ENCODE peak calls at places on chromosomes 13 and 19, in ten cellular contexts. Y, C, M, P, V, S, G, W, K and Q are unnamed samples.

GRCh38 chr13:99565478-99566124 is 64.3 kb downstream of the TM9SF2 start:
- DNase-seq in C (peak), M (no peak), Y (no peak), S (no peak), K (no peak), W (no peak), V (no peak), P (no peak), G (no peak), Q (no peak)

GRCh38 chr19:33520844-33521479 is 629 bp downstream of the PEPD start:
- DNase-seq in Y (no peak), K (no peak), M (no peak), V (peak), C (no peak), G (peak), S (no peak), P (no peak), W (no peak), Q (peak)

GRCh38 chr19:10604460-10604980 is 17.4 kb upstream of the AP1M2 start:
- DNase-seq in V (no peak), G (no peak), W (no peak), C (no peak), K (no peak), Y (no peak), M (no peak), P (no peak), S (no peak), Q (peak)

GRCh38 chr19:45507864-45508680 is 793 bp downstream of the VASP start:
- DNase-seq in P (peak), G (peak), K (no peak), C (peak), S (no peak), V (no peak), Y (no peak), M (no peak), W (peak), Q (no peak)

GRCh38 chr19:58362272-58362994 is at the start of gene ZNF497:
- DNase-seq in K (peak), S (peak), P (peak), Y (peak), G (peak), C (peak), V (peak), M (peak), W (peak), Q (peak)

GRCh38 chr13:25141042-25141441 is 31.0 kb downstream of the AMER2 start:
- DNase-seq in C (no peak), M (no peak), W (no peak), S (no peak), Y (no peak), P (no peak), G (no peak), K (no peak), V (no peak), Q (no peak)

GRCh38 chr19:14375055-14375581 is 6.1 kb upstream of the ADGRE5 start:
- DNase-seq in S (no peak), K (no peak), W (no peak), P (peak), Y (no peak), V (peak), G (no peak), C (no peak), M (no peak), Q (peak)

GRCh38 chr13:96090240-96091101 is 564 bp downstream of the HS6ST3 start:
- DNase-seq in K (no peak), G (peak), S (peak), M (no peak), V (no peak), W (peak), Y (no peak), P (peak), C (peak), Q (no peak)

GRCh38 chr13:110676057-110676510 is 29.8 kb downstream of the CARS2 start:
- DNase-seq in M (no peak), C (no peak), G (no peak), K (no peak), S (no peak), Y (no peak), W (no peak), P (no peak), V (no peak), Q (no peak)

GRCh38 chr19:6263306-6264076 is 16.3 kb downstream of the MLLT1 start:
- DNase-seq in M (no peak), C (no peak), S (no peak), V (no peak), K (no peak), Y (no peak), P (no peak), G (no peak), W (peak), Q (no peak)

GRCh38 chr13:95247857-95248256 is 53.4 kb downstream of the ABCC4 start:
- DNase-seq in K (no peak), W (no peak), C (no peak), Y (no peak), G (no peak), V (no peak), M (no peak), S (no peak), P (no peak), Q (no peak)

GRCh38 chr13:113647351-113648217 is 10.4 kb downstream of the ATP4B start:
- DNase-seq in P (peak), W (peak), S (peak), K (peak), M (peak), C (peak), G (no peak), Y (no peak), V (peak), Q (peak)

GRCh38 chr13:56378566-56378965 is 762.2 kb upstream of the PRR20A start:
- DNase-seq in P (no peak), S (no peak), V (no peak), C (no peak), K (no peak), M (no peak), Y (no peak), W (no peak), G (no peak), Q (no peak)

GRCh38 chr19:45217193-45217956 is 27.8 kb downstream of the EXOC3L2 start:
- DNase-seq in V (no peak), M (no peak), Y (no peak), W (peak), C (peak), G (peak), K (no peak), S (no peak), P (no peak), Q (no peak)

GRCh38 chr19:13078897-13079541 is 23.6 kb downstream of the LYL1 start:
- DNase-seq in C (peak), M (no peak), W (no peak), S (no peak), G (no peak), Y (no peak), V (no peak), P (no peak), K (no peak), Q (no peak)

GRCh38 chr13:60787083-60787482 is 390.1 kb downstream of the TDRD3 start:
- DNase-seq in S (no peak), P (no peak), K (no peak), V (no peak), Y (no peak), M (no peak), W (no peak), C (no peak), G (no peak), Q (no peak)

GRCh38 chr13:48412100-48412556 is 785 bp downstream of the LPAR6 start:
- DNase-seq in M (no peak), Y (no peak), C (peak), W (no peak), P (no peak), G (no peak), V (no peak), S (peak), K (no peak), Q (no peak)

GRCh38 chr13:105343134-105343806 is 1192.2 kb downstream of the EFNB2 start:
- DNase-seq in K (no peak), S (no peak), G (no peak), Y (peak), M (no peak), V (no peak), W (no peak), P (no peak), C (peak), Q (no peak)

GRCh38 chr13:50152224-50152623 is 137.0 kb downstream of the KCNRG start:
- DNase-seq in C (peak), M (no peak), S (no peak), K (no peak), V (no peak), P (no peak), Y (no peak), G (no peak), W (no peak), Q (no peak)

GRCh38 chr19:46913852-46914430 is 53.1 kb downstream of the ARHGAP35 start:
- DNase-seq in C (peak), Y (no peak), W (no peak), M (no peak), G (no peak), P (no peak), S (peak), K (no peak), V (no peak), Q (no peak)

GRCh38 chr13:29917573-29918091 is 67.2 kb upstream of the UBL3 start:
- DNase-seq in G (no peak), P (no peak), S (peak), V (no peak), C (no peak), M (no peak), W (no peak), K (no peak), Y (no peak), Q (no peak)

GRCh38 chr13:98515804-98516465 is 61.0 kb downstream of the STK24 start:
- DNase-seq in P (no peak), W (no peak), G (peak), Y (no peak), S (no peak), C (peak), M (no peak), V (no peak), K (no peak), Q (no peak)

GRCh38 chr13:73364706-73365105 is 305.9 kb downstream of the KLF5 start:
- DNase-seq in Y (no peak), S (no peak), V (no peak), M (no peak), K (no peak), P (no peak), C (no peak), W (no peak), G (no peak), Q (no peak)

GRCh38 chr13:110349239-110349638 is 42.2 kb downstream of the COL4A2 start:
- DNase-seq in P (no peak), M (no peak), W (no peak), Y (no peak), S (no peak), V (no peak), K (no peak), C (no peak), G (no peak), Q (no peak)

GRCh38 chr19:32809754-32810153 is 59.8 kb downstream of the SLC7A9 start:
- DNase-seq in V (no peak), P (no peak), S (no peak), W (no peak), G (no peak), K (no peak), M (no peak), Y (no peak), C (no peak), Q (no peak)

GRCh38 chr19:32407004-32407992 is 1.7 kb downstream of the DPY19L3 start:
- DNase-seq in V (no peak), P (peak), W (no peak), Y (no peak), S (peak), G (no peak), C (peak), M (no peak), K (no peak), Q (no peak)

GRCh38 chr13:100662470-100663211 is 12.0 kb downstream of the TMTC4 start:
- DNase-seq in C (no peak), G (no peak), M (no peak), W (no peak), S (no peak), V (no peak), Y (no peak), K (no peak), P (no peak), Q (no peak)

GRCh38 chr13:41995946-41996345 is 35.0 kb upstream of the VWA8 start:
- DNase-seq in V (no peak), P (no peak), Y (peak), K (no peak), W (no peak), C (peak), M (no peak), S (peak), G (no peak), Q (no peak)

GRCh38 chr19:13984186-13984585 is 21.9 kb downstream of the RFX1 start:
- DNase-seq in K (no peak), P (no peak), Y (no peak), M (no peak), C (no peak), S (no peak), W (no peak), G (peak), V (peak), Q (no peak)

GRCh38 chr19:5671600-5671999 is 8.7 kb downstream of the MICOS13 start:
- DNase-seq in S (no peak), K (no peak), W (no peak), M (no peak), P (no peak), V (no peak), C (no peak), Y (no peak), G (no peak), Q (no peak)

GRCh38 chr13:84470528-84470927 is 588.3 kb upstream of the SLITRK1 start:
- DNase-seq in Y (no peak), M (no peak), W (no peak), C (no peak), V (no peak), G (no peak), P (no peak), S (no peak), K (no peak), Q (no peak)

GRCh38 chr19:51327066-51327985 is 14.6 kb downstream of the VSIG10L start:
- DNase-seq in Y (no peak), G (peak), M (no peak), P (no peak), C (no peak), W (peak), V (no peak), K (no peak), S (peak), Q (peak)

GRCh38 chr19:13243971-13244370 is 93.8 kb downstream of the IER2 start:
- DNase-seq in M (no peak), K (no peak), P (no peak), V (no peak), Y (no peak), C (no peak), S (no peak), G (no peak), W (no peak), Q (no peak)

GRCh38 chr13:68714292-68714691 is 1393.3 kb upstream of the ATXN8OS start:
- DNase-seq in Y (no peak), C (peak), V (no peak), M (no peak), K (no peak), W (no peak), S (no peak), G (peak), P (no peak), Q (no peak)

GRCh38 chr13:40206241-40207109 is 460.0 kb downstream of the FOXO1 start:
- DNase-seq in M (no peak), G (no peak), C (peak), Y (no peak), V (no peak), S (peak), W (no peak), K (no peak), P (no peak), Q (no peak)

GRCh38 chr13:67023088-67023893 is 206.8 kb downstream of the PCDH9 start:
- DNase-seq in K (no peak), S (peak), W (no peak), V (no peak), Y (peak), C (peak), G (peak), P (peak), M (no peak), Q (no peak)

GRCh38 chr13:50080158-50080855 is 65.1 kb downstream of the KCNRG start:
- DNase-seq in V (no peak), Y (no peak), P (peak), G (peak), C (peak), K (no peak), W (no peak), S (peak), M (no peak), Q (no peak)

GRCh38 chr19:50224986-50225747 is 21.7 kb downstream of the MYH14 start:
- DNase-seq in M (no peak), C (no peak), S (no peak), K (no peak), Y (no peak), P (no peak), V (no peak), W (no peak), G (no peak), Q (peak)

GRCh38 chr13:51794959-51795358 is 9.0 kb downstream of the DHRS12 start:
- DNase-seq in G (no peak), P (peak), M (no peak), K (no peak), Y (no peak), V (no peak), W (no peak), S (no peak), C (no peak), Q (no peak)

GRCh38 chr13:84810781-84811180 is 928.5 kb upstream of the SLITRK1 start:
- DNase-seq in S (no peak), Y (no peak), G (no peak), C (no peak), M (no peak), V (no peak), W (no peak), K (no peak), P (no peak), Q (no peak)

GRCh38 chr19:19407640-19407933 is 2.1 kb downstream of the GATAD2A start:
- DNase-seq in W (no peak), C (no peak), G (peak), V (no peak), P (no peak), S (no peak), Y (no peak), M (no peak), K (no peak), Q (no peak)
- H3K4me3 ChIP-seq in W (no peak), C (peak), G (peak), V (no peak), P (no peak), S (peak), Y (no peak), M (no peak), K (no peak), Q (peak)

DNA sequence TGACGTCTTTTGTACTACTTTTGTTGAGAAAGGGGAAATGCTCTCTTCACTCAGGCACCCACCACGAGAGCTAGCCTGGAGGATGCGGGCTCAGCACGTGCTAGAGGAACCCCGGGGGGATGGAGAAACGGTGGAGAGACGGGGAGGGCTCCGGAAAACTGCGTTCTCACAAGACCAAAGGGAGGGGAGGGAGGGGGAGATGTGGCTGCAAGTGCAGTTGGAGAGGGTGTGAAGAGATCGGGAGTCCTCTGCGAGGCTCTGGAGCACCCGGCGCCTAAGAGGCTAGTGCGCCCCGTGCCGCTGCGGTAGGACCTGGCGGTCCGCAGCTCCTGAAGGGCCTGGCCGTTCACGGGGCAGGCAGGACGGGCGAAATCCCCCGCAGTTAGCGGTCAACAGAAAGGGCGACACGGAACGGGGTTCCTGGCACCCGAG is 43.4 kb upstream of the XPO4 start:
- DNase-seq in C (peak), P (no peak), Y (no peak), M (no peak), G (peak), S (no peak), K (no peak), W (no peak), V (no peak), Q (peak)
- H3K4me3 ChIP-seq in C (no peak), P (no peak), Y (peak), M (no peak), G (peak), S (no peak), K (no peak), W (no peak), V (no peak), Q (peak)

GRCh38 chr19:1236566-1236965 is 1.2 kb downstream of the CBARP start:
- DNase-seq in P (no peak), W (no peak), G (peak), V (no peak), K (no peak), C (no peak), Y (no peak), S (no peak), M (no peak), Q (no peak)
- H3K4me3 ChIP-seq in P (no peak), W (peak), G (peak), V (no peak), K (peak), C (peak), Y (peak), S (peak), M (peak), Q (peak)

DNA sequence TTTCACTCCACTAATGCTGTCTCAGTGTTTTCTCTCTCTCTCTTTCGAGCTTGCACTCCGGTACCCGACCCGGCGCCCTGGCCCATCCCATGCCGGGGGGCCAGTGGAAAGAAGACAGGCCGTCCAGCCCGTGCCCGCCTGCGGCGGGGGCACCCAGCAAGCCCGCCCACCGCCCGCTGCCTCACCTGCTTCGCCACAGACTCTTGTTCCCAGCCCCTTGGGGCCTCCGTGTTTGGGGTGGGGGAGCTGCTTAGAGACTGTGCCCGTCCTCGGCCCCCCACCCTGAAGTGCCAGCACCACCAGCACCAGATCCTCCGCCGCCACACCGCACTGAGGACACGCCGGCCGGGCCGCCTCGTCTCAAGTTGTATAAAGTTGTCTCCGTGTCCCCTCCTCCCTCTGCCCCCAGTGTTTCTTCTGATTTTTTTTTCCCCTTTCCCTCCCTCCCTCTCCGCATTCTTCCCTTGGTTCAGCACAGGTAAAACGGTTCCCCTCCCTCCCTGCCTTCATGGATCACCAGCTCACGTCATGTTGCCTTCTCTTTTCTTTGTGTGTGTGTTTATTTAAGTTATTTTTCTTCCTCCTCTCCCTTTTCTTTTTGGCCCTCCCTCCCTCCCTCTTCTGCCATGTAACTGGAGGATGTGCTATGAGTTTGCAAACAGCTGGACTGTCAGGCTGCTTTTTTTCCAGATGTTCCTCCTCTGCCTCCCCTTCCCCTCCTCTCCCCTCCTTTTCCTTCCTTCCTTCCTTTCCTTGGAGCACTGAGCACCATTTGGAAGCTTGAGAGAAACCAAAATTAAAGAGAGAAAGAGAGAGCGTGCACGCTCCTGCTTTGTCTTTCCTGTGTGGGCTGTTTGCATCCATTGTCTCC is 2.1 kb downstream of the LENG9 start:
- DNase-seq in P (no peak), G (no peak), Y (no peak), M (no peak), W (peak), K (no peak), S (no peak), C (no peak), V (no peak), Q (no peak)
- H3K4me3 ChIP-seq in P (no peak), G (no peak), Y (no peak), M (no peak), W (no peak), K (no peak), S (no peak), C (no peak), V (no peak), Q (no peak)

GRCh38 chr19:1016647-1017114 is 4.2 kb downstream of the TMEM259 start:
- DNase-seq in W (no peak), C (peak), Y (no peak), V (peak), M (no peak), G (no peak), S (peak), P (no peak), K (no peak), Q (no peak)
- H3K4me3 ChIP-seq in W (no peak), C (no peak), Y (no peak), V (no peak), M (no peak), G (no peak), S (no peak), P (no peak), K (no peak), Q (no peak)